ENCODE peak calls at places on chromosomes 7 and 10, in nine cellular contexts. M, P, B, F, W, S, A, I and L are unnamed samples.

GRCh38 chr7:16918288-16918895 is 36.6 kb upstream of the AGR3 start:
- DNase-seq in F (no peak), S (no peak), P (no peak), I (peak), W (peak), B (no peak), A (no peak), M (no peak), L (no peak)

GRCh38 chr7:28408974-28409715 is 3.2 kb upstream of the CREB5 start:
- DNase-seq in B (peak), W (peak), I (peak), M (peak), P (peak), S (peak), F (peak), A (peak), L (peak)

GRCh38 chr7:29987821-29988317 is 1.7 kb downstream of the SCRN1 start:
- DNase-seq in M (peak), W (peak), A (no peak), P (no peak), B (peak), S (peak), I (no peak), F (peak), L (no peak)

GRCh38 chr7:43332193-43332796 is 219.8 kb downstream of the HECW1 start:
- DNase-seq in S (no peak), P (no peak), F (no peak), W (no peak), I (no peak), B (no peak), M (no peak), A (no peak), L (no peak)

GRCh38 chr10:26703974-26704373 is 6.5 kb downstream of the PDSS1 start:
- DNase-seq in M (no peak), B (no peak), S (no peak), P (no peak), W (no peak), A (no peak), F (no peak), I (no peak), L (no peak)

GRCh38 chr7:40979296-40979695 is 723.6 kb downstream of the INHBA start:
- DNase-seq in S (no peak), A (no peak), I (no peak), F (no peak), B (no peak), W (no peak), M (no peak), P (no peak), L (no peak)

GRCh38 chr7:92276486-92276885 is 30.7 kb downstream of the ANKIB1 start:
- DNase-seq in W (peak), P (no peak), M (no peak), B (peak), A (no peak), I (no peak), S (peak), F (no peak), L (no peak)

GRCh38 chr7:1610678-1611302 is 41.0 kb upstream of the PSMG3 start:
- DNase-seq in I (no peak), P (no peak), B (no peak), S (no peak), M (no peak), A (no peak), W (no peak), F (no peak), L (no peak)

GRCh38 chr10:69728335-69728861 is 73.3 kb upstream of the COL13A1 start:
- DNase-seq in A (no peak), P (peak), M (peak), B (no peak), F (no peak), W (no peak), I (no peak), S (no peak), L (no peak)

GRCh38 chr7:135716677-135717238 is 11.2 kb downstream of the SLC13A4 start:
- DNase-seq in W (no peak), S (no peak), I (no peak), F (no peak), M (peak), P (no peak), B (no peak), A (no peak), L (no peak)

GRCh38 chr10:112782176-112782907 is 167.7 kb upstream of the TCF7L2 start:
- DNase-seq in W (no peak), S (no peak), M (no peak), P (no peak), A (no peak), I (peak), F (peak), B (no peak), L (no peak)

DNA sequence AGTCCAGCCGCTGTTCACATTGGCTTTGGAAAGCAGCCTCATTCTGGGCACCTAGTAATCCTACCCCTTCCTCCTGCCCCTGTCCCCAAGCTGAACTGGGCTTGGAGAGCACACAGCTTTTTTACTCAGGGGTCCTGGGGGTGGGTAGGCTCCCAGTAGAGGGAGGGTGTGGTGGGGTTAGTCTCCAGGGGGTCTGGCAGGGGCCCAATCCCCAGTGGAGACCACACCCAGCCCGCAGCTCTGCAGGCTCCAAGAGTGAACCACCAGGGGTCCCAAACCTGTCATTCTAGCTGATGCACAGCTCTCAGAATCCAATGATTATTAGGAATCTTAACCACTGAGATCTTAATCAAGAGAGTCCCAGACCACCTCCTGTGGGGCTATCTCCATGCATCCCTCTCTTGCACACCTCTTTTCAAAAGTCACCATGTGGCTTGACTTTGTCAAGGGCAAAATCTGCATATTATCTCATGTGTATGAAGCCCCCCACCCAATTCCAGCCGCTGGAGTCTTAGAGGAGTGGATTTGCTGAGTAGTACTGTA is 2.7 kb downstream of the HOXA11 start:
- DNase-seq in F (peak), I (peak), M (no peak), S (no peak), B (no peak), W (no peak), A (no peak), P (no peak), L (no peak)
- TF ChIP-seq CTCF in F (no peak), I (no peak), M (no peak), S (no peak), B (no peak), W (no peak), A (no peak), P (no peak), L (no peak)

GRCh38 chr10:44968101-44968886 is 8.7 kb downstream of the RASSF4 start:
- DNase-seq in M (no peak), F (no peak), A (peak), I (no peak), B (no peak), W (peak), P (no peak), S (no peak), L (no peak)

GRCh38 chr10:44967596-44967995 is 8.0 kb downstream of the RASSF4 start:
- DNase-seq in S (no peak), I (no peak), B (no peak), P (no peak), W (no peak), M (no peak), A (no peak), F (no peak), L (no peak)

GRCh38 chr10:44965651-44966097 is 6.1 kb downstream of the RASSF4 start:
- DNase-seq in A (no peak), W (peak), B (no peak), S (no peak), I (no peak), P (no peak), M (no peak), F (no peak), L (no peak)

GRCh38 chr10:44966129-44966815 is 6.7 kb downstream of the RASSF4 start:
- DNase-seq in A (no peak), I (no peak), B (no peak), P (no peak), W (peak), M (no peak), F (no peak), S (no peak), L (no peak)

GRCh38 chr10:44966816-44967509 is 7.4 kb downstream of the RASSF4 start:
- DNase-seq in S (no peak), F (no peak), A (no peak), W (no peak), P (no peak), M (no peak), I (no peak), B (no peak), L (no peak)
- TF ChIP-seq CTCF in S (no peak), F (peak), A (no peak), W (no peak), P (peak), M (peak), I (no peak), B (peak), L (peak)

DNA sequence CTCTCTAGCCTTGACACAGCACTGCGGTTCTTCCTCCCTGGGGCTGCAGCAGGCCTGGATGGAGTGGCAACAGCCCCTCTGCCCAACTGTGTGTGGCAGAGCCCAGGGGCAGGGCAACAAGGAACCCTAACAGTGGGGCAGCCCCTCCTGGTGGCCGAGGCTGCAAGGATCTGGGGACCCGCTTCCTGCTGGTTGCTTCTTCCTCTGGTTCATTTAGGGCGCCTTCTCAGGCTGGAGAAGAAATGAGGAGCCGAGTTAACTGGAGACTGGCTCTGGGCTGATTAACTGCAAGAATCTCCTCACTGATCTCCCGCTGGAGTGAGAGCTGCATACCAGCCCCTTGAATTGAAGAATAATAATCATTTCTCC is 80.1 kb upstream of the EMX2 start:
- DNase-seq in P (no peak), B (no peak), F (peak), S (no peak), A (no peak), W (no peak), M (no peak), I (no peak), L (no peak)
- TF ChIP-seq CTCF in P (no peak), B (no peak), F (peak), S (no peak), A (no peak), W (peak), M (peak), I (no peak), L (no peak)

GRCh38 chr10:22218448-22218847 is 633 bp upstream of the EBLN1 start:
- DNase-seq in W (no peak), I (no peak), A (no peak), M (no peak), S (no peak), F (no peak), B (no peak), P (no peak), L (no peak)
- TF ChIP-seq CTCF in W (no peak), I (no peak), A (no peak), M (peak), S (no peak), F (no peak), B (peak), P (no peak), L (peak)

GRCh38 chr7:34486371-34486770 is 171.6 kb upstream of the NPSR1 start:
- DNase-seq in B (no peak), I (no peak), A (no peak), W (no peak), M (no peak), F (no peak), S (no peak), P (no peak), L (no peak)
- TF ChIP-seq CTCF in B (no peak), I (no peak), A (no peak), W (no peak), M (no peak), F (no peak), S (no peak), P (no peak), L (no peak)

GRCh38 chr7:22267989-22268615 is 88.9 kb downstream of the RAPGEF5 start:
- DNase-seq in F (no peak), P (no peak), M (no peak), W (no peak), S (no peak), I (no peak), A (no peak), B (no peak), L (no peak)

GRCh38 chr7:22256702-22257101 is 100.3 kb downstream of the RAPGEF5 start:
- DNase-seq in S (no peak), I (no peak), F (no peak), B (no peak), W (no peak), M (no peak), P (no peak), A (no peak), L (no peak)

DNA sequence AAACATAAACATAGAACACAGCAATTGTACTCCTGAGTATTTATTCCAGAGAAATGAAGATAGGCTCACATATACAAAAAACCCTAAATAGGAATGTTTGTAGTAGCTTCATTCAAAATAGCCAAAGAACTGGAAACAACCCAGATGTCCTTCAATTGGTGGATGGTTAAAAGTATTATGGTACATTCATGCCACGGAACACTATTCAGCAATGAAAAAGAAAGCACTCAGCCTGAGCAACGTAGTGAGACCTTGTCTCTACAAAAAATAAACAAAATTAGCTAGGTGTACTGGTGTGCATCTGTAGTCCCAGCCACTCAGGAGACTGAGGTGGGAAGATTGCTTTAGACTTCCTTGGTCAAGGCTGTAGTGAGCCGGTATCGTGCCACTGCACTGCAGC is 94.4 kb downstream of the RAPGEF5 start:
- DNase-seq in W (no peak), I (no peak), P (no peak), B (no peak), M (no peak), S (no peak), F (no peak), A (no peak), L (no peak)
- TF ChIP-seq CTCF in W (no peak), I (no peak), P (no peak), B (no peak), M (no peak), S (no peak), F (no peak), A (no peak), L (no peak)

DNA sequence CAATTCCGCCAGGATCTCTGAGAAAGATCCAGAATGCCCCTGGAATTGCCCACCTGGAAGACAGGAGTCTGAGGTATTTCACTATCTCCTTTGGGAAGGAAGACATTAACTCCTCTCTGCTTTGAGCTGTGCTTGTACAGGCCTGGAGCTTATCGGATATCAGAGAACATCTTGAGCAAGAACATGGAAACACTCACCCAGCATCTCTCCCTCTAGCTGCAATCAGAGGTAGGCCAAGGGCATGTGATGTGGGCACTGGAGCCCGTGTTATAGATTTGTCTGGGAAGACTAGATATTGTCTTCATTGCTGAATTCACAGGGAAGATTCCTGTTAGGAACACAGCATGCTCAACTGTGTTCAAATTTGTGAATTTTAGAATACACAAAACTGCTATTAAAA is 233.9 kb downstream of the PHF14 start:
- DNase-seq in I (no peak), S (no peak), M (no peak), B (no peak), A (no peak), F (no peak), P (no peak), W (no peak), L (no peak)
- TF ChIP-seq CTCF in I (no peak), S (no peak), M (peak), B (no peak), A (no peak), F (no peak), P (no peak), W (no peak), L (no peak)

GRCh38 chr7:96179341-96179740 is 142.6 kb downstream of the SLC25A13 start:
- DNase-seq in P (no peak), F (no peak), M (no peak), I (no peak), W (no peak), A (no peak), B (no peak), S (no peak), L (no peak)

GRCh38 chr7:96181174-96181573 is 140.7 kb downstream of the SLC25A13 start:
- DNase-seq in M (no peak), A (no peak), B (no peak), P (no peak), I (no peak), W (no peak), F (no peak), S (no peak), L (no peak)

GRCh38 chr7:96178581-96178980 is 143.3 kb downstream of the SLC25A13 start:
- DNase-seq in A (no peak), F (no peak), S (no peak), W (no peak), B (no peak), P (no peak), M (peak), I (no peak), L (no peak)

GRCh38 chr7:96177353-96177752 is 144.5 kb downstream of the SLC25A13 start:
- DNase-seq in P (no peak), W (no peak), I (no peak), A (no peak), F (no peak), M (no peak), S (no peak), B (no peak), L (no peak)

GRCh38 chr7:96179863-96180262 is 142.0 kb downstream of the SLC25A13 start:
- DNase-seq in B (no peak), I (no peak), P (no peak), W (no peak), F (no peak), M (no peak), A (no peak), S (no peak), L (no peak)
- TF ChIP-seq CTCF in B (no peak), I (no peak), P (no peak), W (no peak), F (no peak), M (peak), A (no peak), S (no peak), L (no peak)

GRCh38 chr7:33836797-33837355 is 68.5 kb upstream of the BMPER start:
- DNase-seq in M (no peak), A (no peak), I (no peak), W (peak), P (no peak), B (no peak), F (no peak), S (no peak), L (no peak)
- TF ChIP-seq CTCF in M (peak), A (no peak), I (no peak), W (peak), P (no peak), B (peak), F (no peak), S (no peak), L (peak)

GRCh38 chr7:155363146-155363539 is 65.5 kb downstream of the INSIG1 start:
- DNase-seq in I (no peak), B (no peak), P (peak), M (no peak), S (no peak), F (no peak), W (no peak), A (no peak), L (no peak)

GRCh38 chr7:155365146-155365874 is 67.6 kb downstream of the INSIG1 start:
- DNase-seq in W (no peak), P (peak), B (no peak), S (no peak), F (no peak), I (no peak), A (no peak), M (no peak), L (no peak)

GRCh38 chr7:155361947-155362346 is 64.3 kb downstream of the INSIG1 start:
- DNase-seq in F (no peak), B (no peak), P (peak), S (no peak), A (no peak), W (no peak), M (no peak), I (no peak), L (no peak)

GRCh38 chr7:155362380-155363145 is 64.9 kb downstream of the INSIG1 start:
- DNase-seq in W (no peak), I (no peak), S (no peak), M (no peak), A (no peak), P (peak), F (no peak), B (no peak), L (no peak)

DNA sequence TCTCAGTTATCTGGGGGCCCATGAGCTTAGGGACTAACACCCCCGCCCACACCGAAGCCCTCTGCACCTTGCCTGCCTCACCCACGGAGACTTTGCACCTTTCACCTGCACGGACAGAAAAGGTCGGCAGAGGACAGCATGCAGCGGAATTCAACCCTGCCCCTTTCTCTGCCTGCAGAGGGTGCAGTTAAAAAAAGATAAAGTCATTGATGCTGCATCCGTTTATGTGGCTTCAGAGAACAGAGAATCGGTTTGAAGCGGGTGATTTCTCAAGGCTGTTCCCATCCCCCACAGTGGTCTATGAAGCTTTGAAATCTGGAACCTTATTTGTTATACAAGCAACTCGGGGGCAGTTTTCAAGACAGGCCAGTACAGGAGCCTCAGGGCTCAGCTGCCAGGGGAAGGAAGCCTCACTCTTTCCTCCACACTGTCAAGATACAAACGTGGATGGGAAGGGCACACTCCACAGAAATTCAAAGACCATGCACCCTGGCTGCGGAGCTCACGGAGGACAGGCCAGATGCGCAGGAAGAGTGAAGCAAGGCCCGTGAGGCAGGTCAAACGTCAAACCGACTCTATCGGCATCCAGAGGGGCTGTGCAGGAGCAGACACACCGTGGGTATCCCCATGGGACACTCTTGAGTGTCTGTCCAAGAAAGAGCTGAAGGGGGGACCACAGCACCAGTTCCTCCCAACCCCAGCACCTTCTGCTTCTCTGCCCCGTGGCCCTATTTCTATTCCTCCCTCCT is 66.3 kb downstream of the INSIG1 start:
- DNase-seq in P (peak), F (no peak), S (no peak), B (no peak), I (no peak), A (no peak), M (no peak), W (no peak), L (no peak)
- TF ChIP-seq CTCF in P (no peak), F (no peak), S (peak), B (peak), I (no peak), A (no peak), M (no peak), W (no peak), L (peak)